ENCODE peak calls at places on chromosomes 11 and 22, in five cellular contexts. M is stimulated activated naive B cell treated with anti-CD40 and anti-IgM and Interleukin-4, amounts not matched to agents 10 μg/mL and 1 μg/mL and 100 μg/mL, for 72 hours; S is heart right ventricle; Z is left colon; N is CD14-positive monocyte. B is an unnamed sample.

GRCh38 chr22:22576244-22576988 is 17.4 kb upstream of the PRAME start:
- DNase-seq in M (no peak), S (peak), N (no peak), Z (peak), B (peak)

GRCh38 chr11:66218846-66219620 is 49.4 kb upstream of the RAB1B start:
- DNase-seq in S (no peak), M (no peak), N (no peak), Z (no peak), B (no peak)

GRCh38 chr22:18091916-18092526 is 14.2 kb downstream of the PEX26 start:
- DNase-seq in S (peak), Z (peak), M (no peak), N (no peak), B (no peak)

GRCh38 chr11:12162652-12163051 is 52.3 kb downstream of the MICAL2 start:
- DNase-seq in S (no peak), N (no peak), M (no peak), Z (no peak), B (no peak)

GRCh38 chr11:119470316-119471266 is 47.6 kb upstream of the THY1 start:
- DNase-seq in Z (no peak), N (no peak), S (no peak), M (no peak), B (no peak)

GRCh38 chr11:44036811-44037657 is 10.7 kb upstream of the ACCSL start:
- DNase-seq in Z (peak), M (peak), N (no peak), S (peak), B (peak)

GRCh38 chr11:119991669-119992068 is 146.2 kb downstream of the TRIM29 start:
- DNase-seq in M (no peak), N (no peak), S (no peak), Z (no peak), B (no peak)

GRCh38 chr22:23910496-23911190 is 16.5 kb downstream of the MIF start:
- DNase-seq in N (no peak), Z (no peak), M (no peak), S (no peak), B (no peak)

GRCh38 chr11:118928108-118928869 is 2.6 kb upstream of the BCL9L start:
- DNase-seq in S (peak), N (peak), Z (peak), M (peak), B (peak)

GRCh38 chr11:95641506-95641905 is 148.1 kb downstream of the FAM76B start:
- DNase-seq in S (no peak), M (no peak), Z (no peak), N (no peak), B (peak)